ENCODE peak calls at places on chromosomes 6 and 20, in four cellular contexts. G is MM.1S, W is tibial nerve, U is cardiac muscle cell. I is an unnamed sample.

GRCh38 chr20:62607366-62608217 is 34.7 kb upstream of the SLCO4A1 start:
- DNase-seq in G (no peak), U (no peak), W (no peak), I (no peak)

GRCh38 chr6:106715922-106716321 is 86.5 kb downstream of the QRSL1 start:
- DNase-seq in G (no peak), W (no peak), U (no peak), I (no peak)

GRCh38 chr6:117605169-117605826 is 3.0 kb upstream of the GOPC start:
- DNase-seq in W (no peak), G (peak), U (peak), I (peak)

GRCh38 chr6:130593948-130594347 is 228.1 kb downstream of the TMEM200A start:
- DNase-seq in G (no peak), W (no peak), U (no peak), I (no peak)

GRCh38 chr6:71577766-71578165 is 289.2 kb downstream of the OGFRL1 start:
- DNase-seq in W (no peak), G (no peak), U (no peak), I (no peak)

GRCh38 chr6:42304313-42304712 is 86.7 kb upstream of the MRPS10 start:
- DNase-seq in W (no peak), U (no peak), G (no peak), I (no peak)

GRCh38 chr6:137853569-137854213 is 13.4 kb upstream of the TNFAIP3 start:
- DNase-seq in G (no peak), U (no peak), W (no peak), I (no peak)

GRCh38 chr6:32298632-32299336 is 72.9 kb downstream of the TSBP1 start:
- DNase-seq in U (no peak), W (no peak), G (no peak), I (no peak)

GRCh38 chr6:109008537-109008950 is 86.1 kb downstream of the SESN1 start:
- DNase-seq in G (no peak), U (no peak), W (no peak), I (no peak)

GRCh38 chr20:57323034-57323433 is 6.6 kb upstream of the SPO11 start:
- DNase-seq in U (peak), W (no peak), G (no peak), I (no peak)

GRCh38 chr6:105941616-105942412 is 144.3 kb upstream of the PRDM1 start:
- DNase-seq in G (no peak), U (no peak), W (no peak), I (no peak)

GRCh38 chr20:34049897-34050695 is 56.4 kb downstream of the RALY start:
- DNase-seq in W (no peak), G (peak), U (no peak), I (no peak)

GRCh38 chr20:57464642-57465211 is 60.2 kb downstream of the CTCFL start:
- DNase-seq in G (no peak), W (no peak), U (no peak), I (no peak)

GRCh38 chr6:14709066-14709670 is 536.7 kb upstream of the JARID2 start:
- DNase-seq in W (no peak), G (no peak), U (no peak), I (no peak)

GRCh38 chr6:157209865-157210530 is 113.3 kb downstream of the TMEM242 start:
- DNase-seq in U (no peak), G (no peak), W (no peak), I (no peak)
- H3K27ac ChIP-seq in U (no peak), G (no peak), W (no peak), I (no peak)

DNA sequence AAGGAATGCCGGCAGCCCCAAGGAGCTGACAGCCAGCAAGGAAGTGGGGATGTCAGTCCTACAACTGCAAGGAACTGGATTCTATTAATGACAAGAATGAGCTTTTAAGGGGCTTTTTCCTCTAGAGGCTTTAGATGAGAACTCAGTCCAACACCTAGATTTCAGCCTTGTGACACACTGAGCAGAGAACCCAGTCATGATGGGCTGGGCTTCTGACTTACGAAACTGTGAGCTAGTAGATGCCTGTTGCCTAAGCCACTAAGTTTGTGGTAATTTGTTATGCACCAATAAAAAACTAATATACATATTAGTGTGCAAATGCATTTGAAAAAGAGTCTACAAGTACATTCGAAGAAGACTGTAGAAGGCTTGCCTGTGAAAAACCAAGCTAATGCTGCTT is 263.3 kb downstream of the SOX4 start:
- DNase-seq in W (no peak), G (no peak), U (no peak), I (no peak)
- H3K4me3 ChIP-seq in W (no peak), G (no peak), U (no peak), I (no peak)

DNA sequence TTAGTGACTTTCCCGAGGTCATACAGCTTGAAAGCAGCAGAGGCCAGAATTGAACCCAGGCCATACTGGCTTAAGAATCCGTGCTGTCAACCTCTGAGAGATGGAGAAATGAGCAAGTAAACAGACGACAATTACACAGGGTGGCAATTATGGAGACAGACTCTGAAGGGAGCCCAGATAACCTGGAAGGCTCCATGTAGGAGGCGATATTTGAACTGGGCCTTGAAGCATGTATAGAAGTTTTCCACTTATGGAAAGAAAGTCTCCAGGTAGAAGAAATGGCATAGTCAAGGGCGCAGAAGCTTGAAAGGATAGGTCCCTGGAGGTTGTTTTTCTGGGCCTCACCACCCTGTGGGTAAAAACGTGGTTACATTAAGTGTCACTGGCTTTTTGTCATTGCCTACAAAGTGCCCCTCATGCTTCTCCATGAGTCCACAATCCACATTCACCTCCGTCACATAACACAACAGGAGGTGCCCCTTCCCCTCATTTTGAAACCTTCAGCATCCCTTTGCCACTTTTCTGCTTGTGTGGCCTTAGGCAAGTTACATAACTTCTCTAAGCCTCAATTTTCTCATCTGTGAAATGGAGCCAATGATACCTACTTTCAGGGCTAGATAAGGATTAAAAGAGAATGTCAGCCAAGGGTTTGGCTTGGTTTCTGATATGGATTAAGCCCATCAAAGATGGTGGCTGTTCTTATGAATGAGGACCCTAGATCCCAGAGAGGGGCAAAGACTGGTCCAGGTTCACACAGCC is 5.9 kb upstream of the BPI start:
- DNase-seq in W (no peak), U (no peak), G (no peak), I (no peak)
- H3K27ac ChIP-seq in W (peak), U (no peak), G (no peak), I (peak)

GRCh38 chr6:151624900-151625536 is 131.2 kb downstream of the CCDC170 start:
- DNase-seq in U (no peak), W (no peak), G (no peak), I (no peak)

GRCh38 chr6:151630387-151630786 is 136.6 kb downstream of the CCDC170 start:
- DNase-seq in U (no peak), W (no peak), G (no peak), I (no peak)

GRCh38 chr6:151630991-151631655 is 137.3 kb downstream of the CCDC170 start:
- DNase-seq in G (no peak), W (no peak), U (no peak), I (no peak)

GRCh38 chr6:151629791-151630190 is 136.0 kb downstream of the CCDC170 start:
- DNase-seq in U (no peak), W (no peak), G (no peak), I (no peak)

DNA sequence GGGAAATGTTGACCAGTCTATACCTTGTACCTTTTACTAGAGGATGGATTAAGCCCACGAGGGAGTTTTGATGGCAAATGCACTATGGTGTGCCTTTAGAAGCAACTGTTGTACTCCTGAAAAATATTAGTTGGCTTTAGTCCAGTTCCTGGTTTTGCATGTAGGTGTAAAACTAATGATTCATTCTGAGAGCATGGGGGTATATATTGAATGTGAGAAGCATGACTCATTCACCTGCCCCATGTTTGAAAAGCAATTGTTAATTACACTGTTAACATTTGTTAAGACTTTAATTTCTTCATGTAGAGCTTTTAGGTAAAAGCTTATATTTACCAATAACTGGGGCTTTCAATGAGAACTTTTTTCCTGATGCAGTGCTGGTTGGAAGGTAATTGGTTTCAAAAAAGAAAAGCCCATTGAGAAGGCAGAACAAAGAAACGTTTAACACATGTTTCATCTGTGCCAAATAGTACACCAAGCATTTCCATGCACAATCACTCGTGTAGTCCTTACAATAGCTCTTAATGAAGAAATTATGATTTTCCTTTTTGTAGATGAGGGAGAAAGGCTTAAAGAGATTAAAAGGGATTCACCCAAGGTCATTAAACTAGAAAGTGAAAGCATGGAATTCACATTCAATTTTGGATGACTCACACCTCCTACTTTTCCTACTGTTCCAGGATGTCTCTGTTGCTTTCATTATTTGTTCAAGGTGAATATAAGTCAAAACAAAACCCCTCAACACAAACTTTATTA is 134.1 kb downstream of the CCDC170 start:
- DNase-seq in G (no peak), U (no peak), W (no peak), I (no peak)
- H3K4me3 ChIP-seq in G (no peak), U (no peak), W (no peak), I (no peak)

DNA sequence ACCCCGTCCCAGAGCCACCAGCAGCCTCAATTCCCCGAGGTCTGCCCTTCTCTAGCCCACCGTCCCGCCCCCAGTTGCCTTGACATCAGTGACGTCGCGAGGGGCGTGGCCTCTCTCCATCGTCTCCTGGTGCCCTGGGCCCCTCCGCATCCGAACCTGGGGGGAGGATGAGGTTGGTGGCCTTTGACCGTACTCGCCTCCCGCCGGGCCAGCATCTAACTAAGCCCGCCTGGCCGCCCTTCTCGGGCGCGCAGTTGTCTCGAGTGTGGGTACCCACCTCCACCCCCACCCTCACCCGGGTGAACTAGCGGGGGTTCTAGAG is 5.5 kb upstream of the ARMC12 start:
- DNase-seq in G (peak), U (peak), W (peak), I (peak)
- H3K27ac ChIP-seq in G (peak), U (peak), W (peak), I (peak)

GRCh38 chr6:30937265-30937664 is 3.5 kb upstream of the MUCL3 start:
- DNase-seq in U (no peak), W (no peak), G (no peak), I (no peak)
- H3K4me3 ChIP-seq in U (no peak), W (no peak), G (no peak), I (no peak)

DNA sequence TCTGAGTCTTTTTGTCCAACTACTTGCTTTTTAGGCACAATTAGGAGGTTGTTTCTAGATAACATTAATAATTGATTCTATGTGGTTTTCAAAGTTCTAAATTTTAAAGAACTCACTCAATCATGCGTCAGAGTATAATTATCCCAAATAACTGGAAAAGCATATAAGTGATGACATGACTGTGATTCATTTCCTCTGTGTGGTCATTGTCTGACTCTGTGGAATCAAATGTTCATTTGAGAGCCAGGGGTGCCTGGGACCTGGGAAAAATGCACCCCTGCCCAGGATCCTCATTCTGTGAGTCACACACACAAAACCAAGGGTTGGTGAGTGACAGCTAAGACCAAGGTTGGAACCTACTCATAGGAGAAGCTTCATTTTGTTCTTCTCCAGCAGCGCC is 127.1 kb upstream of the MLIP start:
- DNase-seq in G (no peak), U (no peak), W (no peak), I (no peak)
- H3K27ac ChIP-seq in G (no peak), U (no peak), W (no peak), I (no peak)

GRCh38 chr6:44260451-44261297 is 3.3 kb upstream of the SLC35B2 start:
- DNase-seq in W (no peak), G (no peak), U (no peak), I (no peak)
- H3K4me3 ChIP-seq in W (no peak), G (no peak), U (no peak), I (no peak)

I was measured in gastrocnemius medialis.